ENCODE peak calls at places on chromosomes 5 and 9, in five cellular contexts. T is SK-N-SH, U is GM12878, L is HCT116, C is K562. K is an unnamed sample.

GRCh38 chr9:4126184-4126865 is 173.5 kb downstream of the GLIS3 start:
- DNase-seq in L (no peak), T (no peak), C (no peak), U (no peak), K (no peak)

GRCh38 chr5:9069650-9070049 is 476.2 kb downstream of the SEMA5A start:
- DNase-seq in U (no peak), T (no peak), C (no peak), L (no peak), K (no peak)

GRCh38 chr5:159850192-159850573 is 66.1 kb upstream of the ADRA1B start:
- DNase-seq in C (no peak), T (no peak), L (no peak), U (no peak), K (no peak)

GRCh38 chr9:92745236-92745790 is 19.3 kb downstream of the BICD2 start:
- DNase-seq in C (peak), U (no peak), L (no peak), T (no peak), K (no peak)

GRCh38 chr9:21902112-21902511 is 92.1 kb downstream of the CDKN2A start:
- DNase-seq in T (no peak), C (no peak), L (no peak), U (no peak), K (no peak)

GRCh38 chr9:127133739-127134167 is 11.3 kb upstream of the ANGPTL2 start:
- DNase-seq in C (no peak), L (no peak), U (no peak), T (no peak), K (no peak)

GRCh38 chr5:156147251-156147947 is 179.6 kb upstream of the SGCD start:
- DNase-seq in U (no peak), T (no peak), L (no peak), C (no peak), K (no peak)

GRCh38 chr9:98481676-98482075 is 226.2 kb upstream of the TBC1D2 start:
- DNase-seq in U (no peak), C (no peak), T (no peak), L (no peak), K (peak)

GRCh38 chr5:128536229-128536860 is 1.7 kb downstream of the FBN2 start:
- DNase-seq in T (no peak), L (no peak), C (no peak), U (no peak), K (no peak)

DNA sequence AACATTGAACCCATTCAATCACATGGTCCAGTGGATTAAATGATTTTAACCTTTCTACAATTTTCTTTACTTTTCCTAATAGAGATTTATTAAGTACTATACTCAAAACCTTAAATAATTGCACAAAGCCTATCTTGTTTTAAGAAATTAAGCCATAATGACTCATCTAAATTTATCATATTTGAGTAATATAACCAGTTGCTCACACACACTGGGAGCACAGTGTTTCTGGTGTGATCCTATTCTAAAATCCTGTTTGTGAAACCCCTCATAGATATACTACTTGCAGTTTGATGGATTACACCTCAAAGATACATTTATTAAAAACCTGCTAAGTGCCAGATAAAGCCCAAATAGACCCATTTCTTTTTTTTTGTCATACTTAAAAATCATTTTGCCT is 668.3 kb upstream of the CDH18 start:
- DNase-seq in U (no peak), T (no peak), L (no peak), C (no peak), K (no peak)
- TF ChIP-seq ZBTB33 in U (no peak), T (no peak), L (no peak), C (no peak), K (no peak)

DNA sequence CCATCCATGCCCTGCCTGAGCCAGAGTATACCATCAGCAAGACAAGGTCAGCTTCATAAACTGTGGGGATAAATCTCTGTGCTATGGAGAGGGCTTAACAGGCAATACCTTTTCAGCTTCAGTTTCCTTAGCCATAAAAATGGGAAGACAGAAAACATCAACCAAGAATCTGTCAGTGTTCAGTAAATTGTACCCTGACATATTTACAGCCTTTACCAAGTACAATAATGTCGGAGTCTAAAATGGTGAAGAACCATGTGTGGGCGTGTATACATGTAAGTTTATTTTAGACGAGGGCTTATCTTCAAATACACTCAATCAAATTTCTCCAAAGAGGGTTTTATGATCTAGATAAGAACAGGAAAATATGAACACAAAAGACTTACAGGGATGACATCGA is 94.7 kb downstream of the ELAVL2 start:
- DNase-seq in U (no peak), T (no peak), C (no peak), L (no peak), K (no peak)
- H3K4me3 ChIP-seq in U (no peak), T (no peak), C (no peak), L (no peak), K (no peak)

DNA sequence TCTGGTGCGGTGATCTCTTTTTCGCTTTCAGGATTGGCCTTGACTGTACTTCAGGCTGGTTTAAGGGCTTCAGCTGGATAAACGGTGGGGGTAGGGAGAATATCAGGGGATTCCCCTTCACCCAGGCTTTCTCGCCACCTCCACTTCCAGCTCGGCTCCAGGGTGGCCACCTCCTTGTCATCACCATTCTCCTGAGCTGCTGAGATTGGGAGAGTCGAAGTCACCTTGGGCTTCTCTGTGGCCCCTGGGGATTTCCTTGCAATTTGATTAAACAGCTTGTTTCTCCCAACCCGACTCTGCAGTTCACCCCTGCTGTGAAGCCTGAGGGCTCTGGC is 964 bp downstream of the BSPRY start:
- DNase-seq in L (no peak), C (no peak), T (no peak), U (no peak), K (no peak)
- TF ChIP-seq ZBTB33 in L (no peak), C (no peak), T (no peak), U (no peak), K (no peak)

GRCh38 chr5:173288632-173289031 is 39.6 kb downstream of the STC2 start:
- DNase-seq in C (no peak), L (no peak), T (no peak), U (no peak), K (no peak)
- H3K4me3 ChIP-seq in C (no peak), L (no peak), T (no peak), U (no peak), K (no peak)

DNA sequence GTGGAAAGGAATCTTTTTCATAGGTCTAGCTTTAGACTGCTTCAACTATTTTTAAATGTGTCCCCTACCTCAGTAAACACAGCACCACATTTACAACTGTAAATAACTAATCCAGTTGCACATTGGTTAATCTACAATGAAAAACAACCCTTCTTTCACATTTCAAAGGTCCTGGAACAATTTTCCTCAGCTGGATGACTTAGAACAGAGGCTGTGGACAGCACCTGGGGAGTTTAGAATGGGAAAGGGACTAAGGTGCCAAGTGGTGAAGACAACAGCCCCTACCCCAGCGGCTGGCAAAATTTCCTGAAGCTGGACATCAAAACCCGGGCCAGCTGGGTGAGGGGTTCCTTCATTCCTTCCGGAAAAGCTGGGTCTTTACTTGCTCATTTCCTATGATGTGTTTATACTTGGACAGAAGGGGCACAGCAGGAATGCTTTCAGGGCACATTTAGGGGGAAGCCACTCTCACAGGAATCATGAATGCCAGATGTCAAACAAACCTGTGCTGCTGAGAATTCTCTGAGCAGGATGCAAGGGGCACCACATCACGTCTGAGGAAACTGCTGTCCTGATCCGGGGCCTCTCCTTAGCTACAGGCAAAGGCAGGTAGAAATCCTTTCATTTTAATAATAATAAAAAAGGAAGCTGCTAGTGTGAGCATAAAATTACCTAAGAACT is 158.2 kb downstream of the NR2F1-AS1 start:
- DNase-seq in L (no peak), U (no peak), T (peak), C (no peak), K (no peak)
- TF ChIP-seq ZBTB33 in L (no peak), U (no peak), T (no peak), C (no peak), K (no peak)

DNA sequence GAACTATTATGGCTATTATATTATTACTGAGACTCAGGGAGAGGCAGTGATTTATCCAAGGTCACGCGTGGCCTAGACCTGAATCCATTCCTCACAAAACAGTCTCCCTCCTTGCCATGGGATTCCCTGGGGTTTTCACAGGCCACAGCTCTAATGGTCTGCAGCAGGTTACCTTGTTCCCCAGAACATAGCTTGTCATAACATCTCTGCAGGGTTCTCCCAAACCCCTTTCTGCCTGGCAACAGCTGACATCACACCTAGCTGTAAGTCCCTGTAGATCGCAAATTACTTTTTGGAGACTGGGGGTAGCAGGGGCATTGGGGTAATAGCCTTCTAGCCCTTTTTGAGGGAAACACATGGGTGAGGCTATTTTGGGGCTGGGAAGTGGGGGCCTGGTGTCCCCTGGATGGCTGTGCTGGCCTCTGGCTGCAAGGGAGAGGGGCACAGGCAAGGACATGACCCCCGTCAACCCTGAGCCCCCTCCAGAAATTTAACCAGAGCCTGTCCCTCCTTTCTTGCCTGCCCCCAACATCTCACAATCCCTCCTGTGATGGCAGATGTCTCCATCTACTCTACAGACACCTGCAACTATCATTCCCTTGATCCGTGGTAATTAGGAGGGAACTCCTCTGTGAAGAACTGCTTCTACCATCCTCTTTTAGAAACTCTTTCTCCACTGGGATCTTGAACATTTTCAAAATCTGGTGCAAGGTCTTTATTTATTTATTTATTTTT is 1.3 kb downstream of the CD74 start:
- DNase-seq in C (no peak), L (no peak), U (no peak), T (no peak), K (no peak)
- H3K4me3 ChIP-seq in C (no peak), L (no peak), U (peak), T (no peak), K (peak)

DNA sequence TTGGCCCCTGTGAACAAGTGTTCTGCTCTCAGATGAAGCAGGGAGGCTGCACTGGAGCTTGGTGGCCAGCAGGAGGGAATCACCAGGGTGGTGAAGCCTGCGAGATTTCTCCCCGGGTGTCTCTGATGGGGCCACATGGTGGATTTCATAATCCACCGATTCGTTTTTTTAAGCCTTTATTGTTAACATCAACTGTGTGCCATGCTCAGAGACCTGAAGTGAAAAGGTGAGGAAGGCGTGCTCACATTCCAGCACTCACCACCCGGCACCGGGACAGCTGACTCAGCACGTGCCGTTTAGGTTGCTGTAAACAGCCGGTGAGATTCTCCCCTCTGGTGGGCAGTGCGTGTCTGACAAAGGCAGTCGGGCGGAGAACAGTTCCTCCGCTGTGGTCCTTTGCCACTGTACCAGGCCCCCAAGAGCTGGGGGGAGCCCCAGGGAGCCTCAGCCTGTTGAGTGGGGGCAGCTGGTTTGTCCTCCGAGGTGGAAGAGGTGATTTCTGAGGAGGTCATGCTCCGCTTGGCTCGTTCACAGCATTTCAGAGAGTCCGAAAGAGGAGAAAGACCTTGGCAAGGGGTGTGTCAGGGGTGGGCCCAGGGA is 12.7 kb upstream of the AHRR start:
- DNase-seq in C (no peak), T (peak), U (no peak), L (no peak), K (no peak)
- TF ChIP-seq ZBTB33 in C (no peak), T (no peak), U (no peak), L (no peak), K (no peak)

GRCh38 chr9:35476596-35476995 is 13.3 kb upstream of the RUSC2 start:
- DNase-seq in T (no peak), U (no peak), C (no peak), L (no peak), K (no peak)

DNA sequence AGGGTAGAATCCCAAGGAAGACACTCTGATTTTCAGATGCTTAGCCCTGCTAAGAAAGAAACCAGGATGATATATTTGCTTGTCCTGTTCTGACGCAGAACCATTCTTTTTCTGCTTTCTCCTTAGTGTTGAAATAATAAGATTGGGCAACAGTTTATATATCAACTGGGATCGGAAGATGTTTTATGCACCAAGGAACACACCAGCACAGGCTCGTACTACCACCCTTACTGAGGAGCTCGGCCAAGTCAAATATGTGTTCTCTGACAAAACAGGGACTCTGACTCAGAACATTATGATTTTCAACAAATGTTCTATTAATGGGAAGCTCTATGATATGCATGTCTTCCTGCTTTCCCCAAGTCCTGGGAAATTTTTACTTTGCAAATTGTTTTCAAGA is 19.0 kb upstream of the RUSC2 start:
- DNase-seq in U (no peak), L (no peak), T (no peak), C (no peak), K (no peak)
- H3K4me3 ChIP-seq in U (no peak), L (no peak), T (no peak), C (no peak), K (no peak)

GRCh38 chr5:55172051-55172899 is 702 bp downstream of the CDC20B start:
- DNase-seq in U (peak), L (peak), C (peak), T (peak), K (peak)

GRCh38 chr5:55175781-55176175 is 2.8 kb upstream of the CDC20B start:
- DNase-seq in C (no peak), L (no peak), T (no peak), U (no peak), K (no peak)

GRCh38 chr5:55171471-55171870 is 1.5 kb downstream of the CDC20B start:
- DNase-seq in U (no peak), T (no peak), C (no peak), L (no peak), K (no peak)

GRCh38 chr5:55173696-55174101 is 722 bp upstream of the CDC20B start:
- DNase-seq in T (peak), L (no peak), C (no peak), U (no peak), K (no peak)

GRCh38 chr5:55172937-55173695 is at the start of gene CDC20B:
- DNase-seq in T (peak), U (no peak), L (no peak), C (peak), K (peak)
- TF ChIP-seq ZBTB33 in T (no peak), U (no peak), L (no peak), C (no peak), K (no peak)